ENCODE peak calls at places on chromosomes 4 and X, in five cellular contexts. O is nephron progenitor cell, R is neural progenitor cell, T is HFFc6, N is fibroblast of pulmonary artery. S is an unnamed sample.

GRCh38 chr4:107213410-107213809 is 177.3 kb upstream of the DKK2 start:
- DNase-seq in O (no peak), R (no peak), T (peak), N (peak), S (no peak)

GRCh38 chr4:14143892-14144291 is 516.4 kb upstream of the BOD1L1 start:
- DNase-seq in O (no peak), R (no peak), T (no peak), N (peak), S (no peak)

GRCh38 chrX:40108084-40108958 is 10.6 kb upstream of the BCOR start:
- DNase-seq in O (peak), R (peak), T (no peak), N (no peak), S (no peak)

GRCh38 chrX:9911479-9911878 is 55.7 kb upstream of the CLDN34 start:
- DNase-seq in O (no peak), R (no peak), T (no peak), N (peak), S (no peak)

GRCh38 chrX:15493118-15494082 is at the start of gene PIR:
- DNase-seq in O (peak), R (peak), T (peak), N (peak), S (no peak)

GRCh38 chrX:120559799-120560198 is 963 bp downstream of the CUL4B start:
- DNase-seq in O (no peak), R (peak), T (no peak), N (no peak), S (no peak)

GRCh38 chrX:103338663-103339062 is 8.6 kb downstream of the TCEAL7 start:
- DNase-seq in O (no peak), R (no peak), T (no peak), N (no peak), S (no peak)

GRCh38 chr4:3036131-3036952 is 38.0 kb downstream of the HTT-AS start:
- DNase-seq in O (no peak), R (no peak), T (no peak), N (no peak), S (no peak)

GRCh38 chr4:120843840-120844527 is 78.5 kb downstream of the PRDM5 start:
- DNase-seq in O (peak), R (peak), T (no peak), N (no peak), S (no peak)

DNA sequence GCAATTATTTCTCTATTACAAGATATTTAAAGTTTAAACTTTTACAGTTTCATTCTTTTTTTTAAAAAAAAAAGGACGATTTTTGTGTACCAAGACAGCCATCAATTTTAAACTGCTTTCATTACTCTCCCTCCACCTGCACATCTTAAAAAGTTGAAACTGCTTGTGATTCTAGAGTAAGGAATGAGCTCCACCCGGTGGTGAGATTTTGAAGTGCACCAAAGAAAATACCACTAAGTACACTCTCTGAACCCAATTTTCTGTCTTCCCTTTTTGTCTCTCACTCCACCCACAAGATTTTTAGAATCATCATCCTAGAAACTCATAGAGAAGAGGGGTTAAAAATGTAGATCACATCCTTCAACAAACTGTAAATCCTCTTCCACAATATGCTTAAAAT is 91.3 kb upstream of the WDR44 start:
- DNase-seq in O (peak), R (peak), T (peak), N (peak), S (no peak)
- TF ChIP-seq CTCF in O (peak), R (peak), T (peak), N (peak), S (peak)

GRCh38 chr4:46937493-46937892 is 28.4 kb upstream of the COX7B2 start:
- DNase-seq in O (no peak), R (no peak), T (no peak), N (peak), S (no peak)
- TF ChIP-seq CTCF in O (no peak), R (peak), T (peak), N (peak), S (peak)

GRCh38 chr4:1258457-1258856 is 9.5 kb upstream of the CTBP1 start:
- DNase-seq in O (no peak), R (no peak), T (no peak), N (no peak), S (no peak)
- TF ChIP-seq CTCF in O (peak), R (no peak), T (peak), N (no peak), S (no peak)

GRCh38 chr4:40310225-40310624 is 24.9 kb upstream of the CHRNA9 start:
- DNase-seq in O (no peak), R (no peak), T (no peak), N (no peak), S (no peak)
- TF ChIP-seq CTCF in O (no peak), R (no peak), T (no peak), N (no peak), S (no peak)

DNA sequence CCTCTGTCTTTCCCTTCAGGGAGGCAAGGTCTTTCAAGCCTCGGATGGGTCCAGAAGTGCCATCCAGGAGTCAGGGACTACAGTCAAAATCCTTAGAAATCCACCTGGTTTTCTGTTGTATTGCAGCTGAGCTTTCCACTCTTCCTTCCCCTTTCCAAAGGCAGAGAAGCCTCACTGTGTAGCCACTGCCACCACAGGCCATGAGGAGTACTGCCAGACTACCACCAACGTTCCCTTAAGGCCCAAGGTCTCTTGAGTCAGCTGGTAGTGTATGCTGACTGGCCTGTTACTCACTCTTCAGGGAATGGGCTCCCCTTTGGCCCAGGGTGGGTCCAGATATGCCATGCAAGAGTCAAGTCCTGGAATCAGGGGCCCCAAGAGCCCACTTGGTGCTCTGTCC is 1454.1 kb downstream of the PCDH19 start:
- DNase-seq in O (no peak), R (peak), T (no peak), N (no peak), S (no peak)
- TF ChIP-seq CTCF in O (no peak), R (peak), T (no peak), N (no peak), S (no peak)

DNA sequence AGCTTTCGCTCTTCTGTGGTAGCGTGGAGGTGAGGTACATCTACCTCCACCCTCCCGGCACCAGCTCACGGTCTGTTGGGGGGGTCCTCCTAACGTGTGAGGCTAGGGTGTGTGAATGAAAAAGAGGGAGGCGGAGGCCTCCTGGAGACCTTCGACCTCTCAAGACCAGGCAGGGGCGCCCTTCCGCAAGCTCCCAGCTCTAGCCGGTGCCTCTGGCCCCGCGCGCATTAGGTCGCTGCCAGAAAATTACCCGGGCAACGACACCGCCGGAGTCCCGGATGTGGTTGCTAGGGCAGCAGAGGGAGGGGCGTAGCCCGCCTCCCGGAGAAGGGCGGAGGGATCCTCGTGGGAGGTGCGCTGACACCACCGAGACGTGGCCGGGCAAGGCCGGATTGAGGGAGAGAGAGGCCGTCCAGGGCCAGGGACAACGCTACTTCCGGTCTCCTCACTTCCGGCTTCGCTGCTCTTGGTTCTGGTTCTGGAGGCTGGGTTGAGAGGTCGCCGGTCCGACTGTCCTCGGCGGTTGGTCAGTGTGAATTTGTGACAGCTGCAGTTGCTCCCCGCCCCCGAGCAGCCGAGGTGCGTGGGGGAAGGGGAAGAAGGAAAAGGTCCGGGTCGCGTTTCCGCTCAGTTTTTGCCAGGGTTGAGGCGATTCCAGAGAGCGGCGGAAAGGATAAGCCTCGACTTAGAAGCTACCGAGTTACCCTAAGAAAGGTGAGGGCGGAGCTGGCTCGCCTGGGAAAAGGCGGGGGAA is at the start of the genes ARFIP1 and TIGD4:
- DNase-seq in O (peak), R (peak), T (peak), N (peak), S (peak)
- TF ChIP-seq CTCF in O (no peak), R (peak), T (peak), N (peak), S (peak)

DNA sequence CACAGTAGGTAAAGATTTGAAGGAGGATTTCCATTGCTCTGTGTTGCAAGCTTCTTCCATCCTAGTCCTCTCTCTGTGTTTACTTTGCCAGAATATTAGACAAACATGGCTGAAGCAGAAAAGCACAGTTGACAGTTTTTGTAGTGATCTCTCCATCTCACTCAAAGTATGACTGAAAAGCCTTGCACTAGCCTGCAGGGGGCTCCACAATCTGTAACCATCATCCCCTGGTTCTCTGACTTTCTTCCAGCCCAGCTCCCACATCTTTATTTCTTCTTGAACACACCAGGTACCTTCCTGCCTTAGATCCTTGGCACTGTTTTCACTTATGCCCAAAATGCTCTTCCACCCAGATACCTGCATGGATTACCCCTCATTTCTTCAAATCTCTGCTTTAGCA is 34.1 kb upstream of the HHIP start:
- DNase-seq in O (peak), R (peak), T (no peak), N (peak), S (no peak)
- TF ChIP-seq CTCF in O (peak), R (peak), T (peak), N (peak), S (peak)

DNA sequence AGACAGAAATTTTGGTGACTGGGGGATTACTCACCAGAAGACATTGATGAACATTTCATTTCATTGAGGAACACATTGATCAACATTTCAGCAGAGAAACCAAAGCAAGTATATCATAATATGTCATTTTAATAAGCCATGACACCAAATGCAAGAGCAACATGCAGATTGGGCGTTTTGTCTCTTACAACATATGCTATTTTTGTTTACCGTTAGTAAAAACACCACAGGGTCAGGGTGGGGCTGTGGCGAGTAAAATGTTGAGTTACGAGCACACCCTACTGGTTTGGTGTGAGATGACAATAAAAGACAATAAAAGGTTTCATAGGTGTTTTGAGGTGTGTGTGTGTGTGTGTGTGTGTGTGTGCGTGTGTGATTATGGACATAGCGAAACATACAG is 294.5 kb downstream of the PDGFC start:
- DNase-seq in O (peak), R (peak), T (no peak), N (peak), S (no peak)
- TF ChIP-seq CTCF in O (peak), R (peak), T (peak), N (peak), S (no peak)

GRCh38 chr4:54317690-54318089 is 88.6 kb downstream of the PDGFRA start:
- DNase-seq in O (no peak), R (no peak), T (no peak), N (no peak), S (no peak)

GRCh38 chr4:54320826-54321320 is 91.8 kb downstream of the PDGFRA start:
- DNase-seq in O (no peak), R (no peak), T (no peak), N (no peak), S (no peak)

GRCh38 chr4:54318904-54319303 is 89.8 kb downstream of the PDGFRA start:
- DNase-seq in O (peak), R (peak), T (peak), N (peak), S (peak)

DNA sequence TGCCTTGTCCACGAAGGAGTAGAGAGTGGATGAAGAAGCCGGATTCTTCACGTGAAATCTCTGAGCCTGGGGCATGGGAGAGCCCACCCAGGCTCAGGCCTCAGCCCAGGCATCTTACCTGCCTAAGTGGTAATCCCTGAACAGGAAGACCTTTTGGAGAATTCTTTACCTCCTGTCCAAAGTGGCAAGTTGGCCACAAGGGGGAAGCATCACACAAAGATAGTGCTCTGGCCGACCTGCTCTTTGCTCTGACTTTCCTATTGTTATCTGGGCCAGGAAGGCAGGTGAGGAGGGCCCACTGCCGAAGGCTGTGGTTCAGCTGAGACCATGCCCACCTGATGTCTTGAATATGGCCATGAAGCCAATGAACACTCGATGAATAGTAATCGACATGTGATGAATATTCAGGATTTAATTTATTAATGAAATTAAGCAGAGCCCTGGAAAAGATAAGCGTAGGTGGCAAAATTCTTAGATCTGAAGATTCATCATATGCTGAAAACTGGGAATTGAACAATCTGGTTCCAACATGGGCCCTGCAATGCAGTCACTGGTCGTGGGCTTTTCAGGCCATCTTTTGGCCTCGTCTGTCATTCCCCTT is 93.8 kb downstream of the PDGFRA start:
- DNase-seq in O (peak), R (peak), T (peak), N (peak), S (peak)
- TF ChIP-seq CTCF in O (peak), R (peak), T (peak), N (peak), S (peak)